ENCODE peak calls at places on chromosomes 13 and 19, in ten cellular contexts. D is fibroblast of lung, L is adrenal gland, P is brain pericyte, K is NCI-H1417, C is A673, W is heart right ventricle, Y is HCEC 1CT, J is aorta, X is RPMI7951. F is an unnamed sample.

GRCh38 chr13:21326155-21327030 is 132.7 kb downstream of the ZDHHC20 start:
- DNase-seq in D (peak), L (peak), P (peak), K (peak), C (no peak), W (no peak), Y (peak), J (no peak), X (peak), F (peak)

GRCh38 chr13:95217920-95218830 is 83.1 kb downstream of the ABCC4 start:
- DNase-seq in D (no peak), L (no peak), P (no peak), K (no peak), C (no peak), W (no peak), Y (no peak), J (no peak), X (no peak), F (no peak)

GRCh38 chr13:20080377-20081164 is 80.3 kb downstream of the GJA3 start:
- DNase-seq in D (peak), L (no peak), P (no peak), K (no peak), C (no peak), W (no peak), Y (no peak), J (no peak), X (no peak), F (no peak)

GRCh38 chr13:20719783-20720182 is 16.3 kb downstream of the IL17D start:
- DNase-seq in D (no peak), L (no peak), P (no peak), K (no peak), C (no peak), W (no peak), Y (no peak), J (no peak), X (no peak), F (no peak)

GRCh38 chr19:6580313-6580712 is 10.6 kb downstream of the CD70 start:
- DNase-seq in D (peak), L (peak), P (no peak), K (no peak), C (no peak), W (no peak), Y (peak), J (no peak), X (peak), F (peak)

GRCh38 chr19:2120821-2121220 is 24.1 kb downstream of the IZUMO4 start:
- DNase-seq in D (no peak), L (no peak), P (no peak), K (no peak), C (no peak), W (peak), Y (no peak), J (peak), X (no peak), F (no peak)

GRCh38 chr13:48804836-48805601 is 151.3 kb downstream of the CYSLTR2 start:
- DNase-seq in D (peak), L (no peak), P (no peak), K (no peak), C (no peak), W (no peak), Y (peak), J (no peak), X (peak), F (no peak)

GRCh38 chr19:4051175-4052101 is 15.3 kb downstream of the ZBTB7A start:
- DNase-seq in D (peak), L (peak), P (no peak), K (no peak), C (no peak), W (no peak), Y (peak), J (no peak), X (peak), F (no peak)

GRCh38 chr13:57632276-57633140 is 964 bp downstream of the PCDH17 start:
- DNase-seq in D (peak), L (no peak), P (no peak), K (no peak), C (no peak), W (peak), Y (no peak), J (peak), X (no peak), F (peak)

GRCh38 chr13:58597552-58597951 is 966.0 kb downstream of the PCDH17 start:
- DNase-seq in D (no peak), L (no peak), P (no peak), K (no peak), C (no peak), W (no peak), Y (no peak), J (no peak), X (no peak), F (no peak)

GRCh38 chr19:1064661-1065605 is 2.0 kb upstream of the ARHGAP45 start:
- DNase-seq in D (peak), L (peak), P (no peak), K (peak), C (peak), W (peak), Y (peak), J (peak), X (peak), F (peak)

GRCh38 chr13:65342938-65343337 is 1887.2 kb downstream of the PCDH9 start:
- DNase-seq in D (peak), L (no peak), P (no peak), K (no peak), C (no peak), W (no peak), Y (no peak), J (no peak), X (no peak), F (no peak)

GRCh38 chr13:94063096-94063495 is 416.4 kb downstream of the DCT start:
- DNase-seq in D (peak), L (no peak), P (no peak), K (no peak), C (no peak), W (no peak), Y (peak), J (no peak), X (no peak), F (no peak)

F was measured in islet precursor cell.